ENCODE peak calls at places on chromosomes 11 and 22, in nine cellular contexts. One of them, this sample, is unnamed.

GRCh38 chr11:25758145-25758661 is 573.7 kb upstream of the ANO3 start:
- DNase-seq in stimulated activated CD8-positive, alpha-beta memory T cell treated with anti-CD3 and anti-CD28 coated beads, Interleukin-4, amount 100 ng/mL, for 48 hours: no peak
- DNase-seq in RPMI8226: no peak
- DNase-seq in lower lobe of right lung: no peak
- DNase-seq in activated T-cell treated with anti-CD3 and anti-CD28 coated beads for 48 hours: no peak
- DNase-seq in AG10803: no peak
- DNase-seq in EH: no peak
- DNase-seq in GM20000: no peak
- DNase-seq in NCI-H2029 treated with DMSO at 0.1 percent for 48 hours: no peak
- DNase-seq in this sample: no peak

GRCh38 chr22:49567894-49568750 is 259.6 kb downstream of the BRD1 start:
- DNase-seq in stimulated activated CD8-positive, alpha-beta memory T cell treated with anti-CD3 and anti-CD28 coated beads, Interleukin-4, amount 100 ng/mL, for 48 hours: no peak
- DNase-seq in RPMI8226: no peak
- DNase-seq in lower lobe of right lung: no peak
- DNase-seq in activated T-cell treated with anti-CD3 and anti-CD28 coated beads for 48 hours: no peak
- DNase-seq in AG10803: no peak
- DNase-seq in EH: no peak
- DNase-seq in GM20000: no peak
- DNase-seq in NCI-H2029 treated with DMSO at 0.1 percent for 48 hours: no peak
- DNase-seq in this sample: no peak

GRCh38 chr11:119324124-119324665 is 7.3 kb upstream of the MCAM start:
- DNase-seq in stimulated activated CD8-positive, alpha-beta memory T cell treated with anti-CD3 and anti-CD28 coated beads, Interleukin-4, amount 100 ng/mL, for 48 hours: no peak
- DNase-seq in RPMI8226: no peak
- DNase-seq in lower lobe of right lung: no peak
- DNase-seq in activated T-cell treated with anti-CD3 and anti-CD28 coated beads for 48 hours: no peak
- DNase-seq in AG10803: no peak
- DNase-seq in EH: no peak
- DNase-seq in GM20000: no peak
- DNase-seq in NCI-H2029 treated with DMSO at 0.1 percent for 48 hours: no peak
- DNase-seq in this sample: no peak

GRCh38 chr22:47190957-47191323 is 428.5 kb downstream of the TBC1D22A start:
- DNase-seq in stimulated activated CD8-positive, alpha-beta memory T cell treated with anti-CD3 and anti-CD28 coated beads, Interleukin-4, amount 100 ng/mL, for 48 hours: no peak
- DNase-seq in RPMI8226: no peak
- DNase-seq in lower lobe of right lung: peak
- DNase-seq in activated T-cell treated with anti-CD3 and anti-CD28 coated beads for 48 hours: no peak
- DNase-seq in AG10803: no peak
- DNase-seq in EH: no peak
- DNase-seq in GM20000: no peak
- DNase-seq in NCI-H2029 treated with DMSO at 0.1 percent for 48 hours: no peak
- DNase-seq in this sample: no peak

GRCh38 chr11:111045408-111045806 is 200.1 kb upstream of the POU2AF2 start:
- DNase-seq in stimulated activated CD8-positive, alpha-beta memory T cell treated with anti-CD3 and anti-CD28 coated beads, Interleukin-4, amount 100 ng/mL, for 48 hours: no peak
- DNase-seq in RPMI8226: no peak
- DNase-seq in lower lobe of right lung: no peak
- DNase-seq in activated T-cell treated with anti-CD3 and anti-CD28 coated beads for 48 hours: no peak
- DNase-seq in AG10803: no peak
- DNase-seq in EH: no peak
- DNase-seq in GM20000: no peak
- DNase-seq in NCI-H2029 treated with DMSO at 0.1 percent for 48 hours: no peak
- DNase-seq in this sample: no peak

GRCh38 chr22:44244265-44244822 is 63.6 kb downstream of the PARVG start:
- DNase-seq in stimulated activated CD8-positive, alpha-beta memory T cell treated with anti-CD3 and anti-CD28 coated beads, Interleukin-4, amount 100 ng/mL, for 48 hours: no peak
- DNase-seq in RPMI8226: no peak
- DNase-seq in lower lobe of right lung: no peak
- DNase-seq in activated T-cell treated with anti-CD3 and anti-CD28 coated beads for 48 hours: no peak
- DNase-seq in AG10803: no peak
- DNase-seq in EH: no peak
- DNase-seq in GM20000: no peak
- DNase-seq in NCI-H2029 treated with DMSO at 0.1 percent for 48 hours: no peak
- DNase-seq in this sample: no peak

GRCh38 chr11:69321877-69322350 is 28.0 kb downstream of the MYEOV start:
- DNase-seq in stimulated activated CD8-positive, alpha-beta memory T cell treated with anti-CD3 and anti-CD28 coated beads, Interleukin-4, amount 100 ng/mL, for 48 hours: no peak
- DNase-seq in RPMI8226: no peak
- DNase-seq in lower lobe of right lung: no peak
- DNase-seq in activated T-cell treated with anti-CD3 and anti-CD28 coated beads for 48 hours: no peak
- DNase-seq in AG10803: peak
- DNase-seq in EH: peak
- DNase-seq in GM20000: no peak
- DNase-seq in NCI-H2029 treated with DMSO at 0.1 percent for 48 hours: no peak
- DNase-seq in this sample: no peak

GRCh38 chr11:15963266-15963665 is 393.1 kb downstream of the SOX6 start:
- DNase-seq in stimulated activated CD8-positive, alpha-beta memory T cell treated with anti-CD3 and anti-CD28 coated beads, Interleukin-4, amount 100 ng/mL, for 48 hours: no peak
- DNase-seq in RPMI8226: no peak
- DNase-seq in lower lobe of right lung: no peak
- DNase-seq in activated T-cell treated with anti-CD3 and anti-CD28 coated beads for 48 hours: no peak
- DNase-seq in AG10803: no peak
- DNase-seq in EH: no peak
- DNase-seq in GM20000: no peak
- DNase-seq in NCI-H2029 treated with DMSO at 0.1 percent for 48 hours: no peak
- DNase-seq in this sample: no peak

GRCh38 chr22:47197735-47198500 is 435.5 kb downstream of the TBC1D22A start:
- DNase-seq in stimulated activated CD8-positive, alpha-beta memory T cell treated with anti-CD3 and anti-CD28 coated beads, Interleukin-4, amount 100 ng/mL, for 48 hours: peak
- DNase-seq in RPMI8226: no peak
- DNase-seq in lower lobe of right lung: no peak
- DNase-seq in activated T-cell treated with anti-CD3 and anti-CD28 coated beads for 48 hours: no peak
- DNase-seq in AG10803: no peak
- DNase-seq in EH: no peak
- DNase-seq in GM20000: no peak
- DNase-seq in NCI-H2029 treated with DMSO at 0.1 percent for 48 hours: no peak
- DNase-seq in this sample: no peak

GRCh38 chr11:107769189-107769588 is 57.3 kb upstream of the SLN start:
- DNase-seq in stimulated activated CD8-positive, alpha-beta memory T cell treated with anti-CD3 and anti-CD28 coated beads, Interleukin-4, amount 100 ng/mL, for 48 hours: no peak
- DNase-seq in RPMI8226: no peak
- DNase-seq in lower lobe of right lung: no peak
- DNase-seq in activated T-cell treated with anti-CD3 and anti-CD28 coated beads for 48 hours: no peak
- DNase-seq in AG10803: peak
- DNase-seq in EH: peak
- DNase-seq in GM20000: no peak
- DNase-seq in NCI-H2029 treated with DMSO at 0.1 percent for 48 hours: no peak
- DNase-seq in this sample: no peak

GRCh38 chr11:68372625-68373024 is 60.2 kb downstream of the LRP5 start:
- DNase-seq in stimulated activated CD8-positive, alpha-beta memory T cell treated with anti-CD3 and anti-CD28 coated beads, Interleukin-4, amount 100 ng/mL, for 48 hours: no peak
- DNase-seq in RPMI8226: no peak
- DNase-seq in lower lobe of right lung: no peak
- DNase-seq in activated T-cell treated with anti-CD3 and anti-CD28 coated beads for 48 hours: no peak
- DNase-seq in AG10803: no peak
- DNase-seq in EH: no peak
- DNase-seq in GM20000: no peak
- DNase-seq in NCI-H2029 treated with DMSO at 0.1 percent for 48 hours: no peak
- DNase-seq in this sample: no peak

GRCh38 chr11:13008625-13009475 is at the start of gene RASSF10:
- DNase-seq in stimulated activated CD8-positive, alpha-beta memory T cell treated with anti-CD3 and anti-CD28 coated beads, Interleukin-4, amount 100 ng/mL, for 48 hours: peak
- DNase-seq in RPMI8226: no peak
- DNase-seq in lower lobe of right lung: peak
- DNase-seq in activated T-cell treated with anti-CD3 and anti-CD28 coated beads for 48 hours: peak
- DNase-seq in AG10803: no peak
- DNase-seq in EH: peak
- DNase-seq in GM20000: peak
- DNase-seq in NCI-H2029 treated with DMSO at 0.1 percent for 48 hours: peak
- DNase-seq in this sample: no peak

GRCh38 chr11:124762077-124762623 is at the start of gene ESAM:
- DNase-seq in stimulated activated CD8-positive, alpha-beta memory T cell treated with anti-CD3 and anti-CD28 coated beads, Interleukin-4, amount 100 ng/mL, for 48 hours: peak
- DNase-seq in RPMI8226: peak
- DNase-seq in lower lobe of right lung: peak
- DNase-seq in activated T-cell treated with anti-CD3 and anti-CD28 coated beads for 48 hours: peak
- DNase-seq in AG10803: no peak
- DNase-seq in EH: no peak
- DNase-seq in GM20000: peak
- DNase-seq in NCI-H2029 treated with DMSO at 0.1 percent for 48 hours: no peak
- DNase-seq in this sample: peak

GRCh38 chr11:74020537-74020936 is 11.7 kb upstream of the UCP3 start:
- DNase-seq in stimulated activated CD8-positive, alpha-beta memory T cell treated with anti-CD3 and anti-CD28 coated beads, Interleukin-4, amount 100 ng/mL, for 48 hours: no peak
- DNase-seq in RPMI8226: no peak
- DNase-seq in lower lobe of right lung: no peak
- DNase-seq in activated T-cell treated with anti-CD3 and anti-CD28 coated beads for 48 hours: no peak
- DNase-seq in AG10803: no peak
- DNase-seq in EH: no peak
- DNase-seq in GM20000: peak
- DNase-seq in NCI-H2029 treated with DMSO at 0.1 percent for 48 hours: no peak
- DNase-seq in this sample: no peak

GRCh38 chr11:70843906-70844305 is 408.5 kb downstream of the SHANK2 start:
- DNase-seq in stimulated activated CD8-positive, alpha-beta memory T cell treated with anti-CD3 and anti-CD28 coated beads, Interleukin-4, amount 100 ng/mL, for 48 hours: no peak
- DNase-seq in RPMI8226: no peak
- DNase-seq in lower lobe of right lung: no peak
- DNase-seq in activated T-cell treated with anti-CD3 and anti-CD28 coated beads for 48 hours: no peak
- DNase-seq in AG10803: no peak
- DNase-seq in EH: no peak
- DNase-seq in GM20000: no peak
- DNase-seq in NCI-H2029 treated with DMSO at 0.1 percent for 48 hours: no peak
- DNase-seq in this sample: no peak

GRCh38 chr11:124745835-124746620 is 6.0 kb downstream of the VSIG2 start:
- DNase-seq in stimulated activated CD8-positive, alpha-beta memory T cell treated with anti-CD3 and anti-CD28 coated beads, Interleukin-4, amount 100 ng/mL, for 48 hours: peak
- DNase-seq in RPMI8226: peak
- DNase-seq in lower lobe of right lung: no peak
- DNase-seq in activated T-cell treated with anti-CD3 and anti-CD28 coated beads for 48 hours: peak
- DNase-seq in AG10803: no peak
- DNase-seq in EH: no peak
- DNase-seq in GM20000: peak
- DNase-seq in NCI-H2029 treated with DMSO at 0.1 percent for 48 hours: no peak
- DNase-seq in this sample: no peak

GRCh38 chr11:93569496-93569895 is 26.3 kb upstream of the SMCO4 start:
- DNase-seq in stimulated activated CD8-positive, alpha-beta memory T cell treated with anti-CD3 and anti-CD28 coated beads, Interleukin-4, amount 100 ng/mL, for 48 hours: no peak
- DNase-seq in RPMI8226: no peak
- DNase-seq in lower lobe of right lung: no peak
- DNase-seq in activated T-cell treated with anti-CD3 and anti-CD28 coated beads for 48 hours: no peak
- DNase-seq in AG10803: no peak
- DNase-seq in EH: no peak
- DNase-seq in GM20000: no peak
- DNase-seq in NCI-H2029 treated with DMSO at 0.1 percent for 48 hours: no peak
- DNase-seq in this sample: no peak